ENCODE peak calls at places on chromosomes 3 and 15, in seven cellular contexts. Q is SK-N-SH, P is A549, E is suprapubic skin, T is sigmoid colon, C is upper lobe of left lung, I is K562. K is an unnamed sample.

GRCh38 chr3:2218826-2219225 is 120.2 kb downstream of the CNTN4 start:
- DNase-seq in Q (no peak), P (no peak), E (no peak), T (no peak), C (no peak), I (no peak), K (no peak)

GRCh38 chr3:196624008-196624790 is 15.3 kb upstream of the NRROS start:
- DNase-seq in Q (no peak), P (no peak), E (no peak), T (no peak), C (peak), I (no peak), K (no peak)

GRCh38 chr3:16728762-16729745 is 123.8 kb upstream of the DAZL start:
- DNase-seq in Q (no peak), P (no peak), E (no peak), T (no peak), C (no peak), I (no peak), K (no peak)

GRCh38 chr3:45143673-45144670 is 2.2 kb downstream of the CDCP1 start:
- DNase-seq in Q (no peak), P (no peak), E (no peak), T (no peak), C (no peak), I (peak), K (no peak)

GRCh38 chr15:92393994-92394326 is 279 bp downstream of the ST8SIA2 start:
- DNase-seq in Q (no peak), P (no peak), E (no peak), T (no peak), C (no peak), I (no peak), K (no peak)

GRCh38 chr15:87681054-87681453 is 575.5 kb downstream of the NTRK3 start:
- DNase-seq in Q (no peak), P (no peak), E (no peak), T (no peak), C (no peak), I (no peak), K (no peak)

GRCh38 chr3:45786801-45787495 is 9.4 kb downstream of the SLC6A20 start:
- DNase-seq in Q (no peak), P (no peak), E (peak), T (no peak), C (no peak), I (no peak), K (peak)

GRCh38 chr3:18758047-18758704 is 333.0 kb upstream of the SATB1 start:
- DNase-seq in Q (peak), P (peak), E (no peak), T (no peak), C (no peak), I (peak), K (no peak)

GRCh38 chr3:174356596-174356995 is 502.5 kb upstream of the NAALADL2 start:
- DNase-seq in Q (no peak), P (no peak), E (no peak), T (no peak), C (no peak), I (no peak), K (no peak)

GRCh38 chr3:52108302-52109232 is 45.7 kb downstream of the POC1A start:
- DNase-seq in Q (peak), P (no peak), E (no peak), T (peak), C (no peak), I (peak), K (no peak)

GRCh38 chr3:18438586-18438985 is 13.4 kb upstream of the SATB1 start:
- DNase-seq in Q (no peak), P (no peak), E (no peak), T (peak), C (no peak), I (no peak), K (no peak)

GRCh38 chr3:104610730-104611652 is 755.7 kb upstream of the ALCAM start:
- DNase-seq in Q (no peak), P (no peak), E (no peak), T (no peak), C (peak), I (no peak), K (peak)
- TF ChIP-seq CTCF in Q (peak), P (no peak), E (no peak), T (no peak), C (no peak), I (no peak), K (no peak)

DNA sequence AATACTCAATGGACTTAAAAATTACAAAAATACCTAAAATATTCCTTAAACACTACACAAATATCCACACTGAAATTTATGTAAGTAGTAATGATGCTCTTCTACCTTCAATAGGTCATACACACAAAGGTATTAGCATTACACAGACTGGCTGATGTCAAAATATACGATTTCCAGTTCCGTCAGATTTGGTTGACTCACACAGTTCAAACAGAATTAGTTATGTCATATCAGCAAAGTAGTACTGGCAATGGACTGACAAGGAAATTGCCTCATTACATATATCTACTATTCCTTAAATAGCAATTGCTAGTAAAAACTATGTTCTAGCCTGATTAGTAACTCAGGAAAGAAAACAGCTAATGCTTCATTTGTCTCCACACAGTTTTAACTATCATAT is 70.8 kb downstream of the ADAM10 start:
- DNase-seq in Q (no peak), P (peak), E (no peak), T (no peak), C (no peak), I (no peak), K (no peak)
- TF ChIP-seq EP300 in Q (no peak), P (no peak), E (no peak), T (no peak), C (no peak), I (no peak), K (no peak)

DNA sequence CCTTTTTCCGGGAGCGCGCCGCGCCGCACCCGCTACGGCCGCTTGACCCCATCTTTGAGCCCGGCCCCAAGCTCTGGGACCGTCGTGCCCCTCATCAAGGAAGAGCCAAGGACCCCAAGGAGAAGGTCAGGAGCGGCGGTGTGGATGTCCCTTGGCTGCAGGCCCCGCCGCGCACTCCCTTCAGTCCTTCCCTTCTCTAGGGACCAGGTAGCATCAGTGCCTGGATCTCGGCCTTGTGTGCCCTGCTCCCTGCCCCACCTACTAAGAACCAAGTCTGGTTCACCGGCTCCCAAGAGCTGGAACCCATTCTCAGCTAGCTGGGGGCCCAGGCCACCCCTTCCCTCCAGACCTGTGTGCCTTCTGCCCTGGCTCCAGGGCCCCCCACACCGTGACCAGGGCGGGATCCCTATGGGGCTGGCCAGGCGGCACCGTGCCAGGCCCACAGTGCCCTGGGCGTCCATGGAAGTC is 69.3 kb upstream of the CGNL1 start:
- DNase-seq in Q (no peak), P (no peak), E (no peak), T (peak), C (no peak), I (no peak), K (no peak)
- H3K27ac ChIP-seq in Q (no peak), P (peak), E (no peak), T (no peak), C (no peak), I (no peak), K (no peak)

DNA sequence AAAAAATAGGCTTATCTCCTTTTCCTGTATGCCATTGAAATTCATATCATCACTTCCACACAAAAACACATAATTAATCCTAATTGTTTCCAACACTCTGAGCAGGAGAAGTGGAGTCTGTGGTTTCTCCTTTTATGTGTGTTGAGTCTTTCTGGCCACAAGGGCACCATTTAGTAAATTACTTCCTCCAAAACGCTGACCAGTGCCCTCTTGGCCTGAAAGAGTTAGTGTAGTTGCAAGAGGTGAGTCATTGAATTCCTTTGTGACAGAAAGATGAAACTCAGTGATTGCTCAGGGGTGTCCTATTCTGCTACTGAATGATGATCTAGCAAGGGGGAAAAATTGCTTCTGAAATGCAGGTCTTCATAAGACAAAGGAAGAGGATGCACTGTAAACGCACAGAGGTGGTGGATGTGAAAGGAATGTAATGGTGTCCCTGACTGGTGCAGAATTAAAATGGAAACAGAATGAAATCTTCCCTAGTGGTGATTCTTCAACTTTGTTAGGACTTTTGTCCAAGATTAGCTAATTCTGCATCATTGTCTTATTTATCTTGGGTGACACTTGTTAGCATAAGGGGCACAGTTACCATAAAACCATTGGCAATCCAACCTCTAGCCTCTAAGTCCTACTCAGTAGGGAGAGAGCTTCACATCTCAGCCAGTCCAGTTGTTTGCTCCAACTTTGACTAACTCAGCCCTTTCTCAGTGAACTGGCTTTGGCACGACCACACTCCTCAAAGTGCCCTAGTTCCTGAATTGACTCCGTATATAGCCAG is 208.4 kb upstream of the NANOGP8 start:
- DNase-seq in Q (peak), P (peak), E (no peak), T (no peak), C (no peak), I (peak), K (no peak)
- TF ChIP-seq CTCF in Q (peak), P (peak), E (no peak), T (peak), C (no peak), I (peak), K (peak)

GRCh38 chr15:49620658-49621326 is at the start of the genes DTWD1 and FAM227B:
- DNase-seq in Q (peak), P (peak), E (peak), T (peak), C (peak), I (peak), K (peak)
- TF ChIP-seq EP300 in Q (peak), P (no peak), E (no peak), T (no peak), C (peak), I (peak), K (no peak)